ENCODE peak calls at places on chromosomes 5 and 9, in four cellular contexts. E, W, S and C are unnamed samples.

GRCh38 chr5:123155511-123155923 is 66.5 kb downstream of the PRDM6 start:
- DNase-seq in E (no peak), W (no peak), S (no peak), C (no peak)

GRCh38 chr9:126999315-127000068 is 84.9 kb downstream of the RALGPS1 start:
- DNase-seq in W (no peak), S (no peak), E (no peak), C (no peak)

GRCh38 chr5:174576042-174576441 is 148.3 kb upstream of the MSX2 start:
- DNase-seq in W (no peak), E (no peak), S (no peak), C (no peak)

GRCh38 chr5:568061-568781 is 43.9 kb upstream of the CEP72 start:
- DNase-seq in E (no peak), S (no peak), W (peak), C (no peak)

GRCh38 chr5:126597156-126597555 is 2.1 kb upstream of the ALDH7A1 start:
- DNase-seq in E (peak), W (no peak), S (peak), C (peak)

GRCh38 chr9:32136700-32137339 is 247.6 kb upstream of the ACO1 start:
- DNase-seq in S (peak), W (peak), E (no peak), C (no peak)

GRCh38 chr9:127397722-127398647 is 1.0 kb downstream of the SLC2A8 start:
- DNase-seq in E (no peak), W (peak), S (peak), C (no peak)

GRCh38 chr9:134051319-134051718 is 16.5 kb downstream of the BRD3 start:
- DNase-seq in W (no peak), S (no peak), E (no peak), C (no peak)

GRCh38 chr5:131262953-131263541 is 806 bp upstream of the CDC42SE2 start:
- DNase-seq in E (no peak), S (peak), W (no peak), C (no peak)

GRCh38 chr9:108207611-108208051 is 648.2 kb downstream of the ACTL7B start:
- DNase-seq in E (peak), S (no peak), W (no peak), C (no peak)

GRCh38 chr9:684055-684949 is 157.2 kb upstream of the DMRT1 start:
- DNase-seq in E (no peak), W (no peak), S (peak), C (no peak)

GRCh38 chr5:10289353-10289752 is 18.3 kb downstream of the CMBL start:
- DNase-seq in S (no peak), E (no peak), W (peak), C (no peak)

GRCh38 chr9:115973241-115973640 is 180.3 kb upstream of the PAPPA start:
- DNase-seq in W (no peak), E (no peak), S (peak), C (no peak)

GRCh38 chr9:121599186-121599871 is 52.1 kb upstream of the DAB2IP start:
- DNase-seq in W (peak), S (peak), E (no peak), C (no peak)

GRCh38 chr5:172646716-172647285 is 5.7 kb downstream of the NEURL1B start:
- DNase-seq in W (no peak), E (no peak), S (peak), C (no peak)

GRCh38 chr9:125153712-125154367 is 10.5 kb upstream of the SCAI start:
- DNase-seq in W (no peak), S (no peak), E (no peak), C (no peak)

GRCh38 chr9:73683862-73684591 is 532.4 kb downstream of the ANXA1 start:
- DNase-seq in W (peak), E (no peak), S (peak), C (peak)

GRCh38 chr5:93735378-93735777 is 6.0 kb downstream of the POU5F2 start:
- DNase-seq in W (no peak), E (peak), S (no peak), C (peak)

GRCh38 chr5:150599281-150599680 is 41.2 kb upstream of the SYNPO start:
- DNase-seq in W (no peak), S (no peak), E (no peak), C (no peak)

GRCh38 chr5:139268364-139269202 is 25.0 kb upstream of the MATR3 start:
- DNase-seq in W (no peak), S (no peak), E (no peak), C (no peak)
- TF ChIP-seq CTCF in W (no peak), S (no peak), E (peak), C (no peak)

GRCh38 chr5:54171645-54172384 is 138.6 kb downstream of the ARL15 start:
- DNase-seq in W (no peak), E (peak), S (peak), C (peak)
- H3K4me3 ChIP-seq in W (no peak), E (no peak), S (no peak), C (no peak)

GRCh38 chr9:131951155-131951554 is 128.5 kb downstream of the MED27 start:
- DNase-seq in S (no peak), E (no peak), W (no peak), C (no peak)

GRCh38 chr9:131951905-131952304 is 127.8 kb downstream of the MED27 start:
- DNase-seq in S (no peak), W (peak), E (no peak), C (peak)

GRCh38 chr9:131950487-131950886 is 129.2 kb downstream of the MED27 start:
- DNase-seq in E (no peak), S (no peak), W (no peak), C (no peak)

GRCh38 chr9:131959056-131959455 is 120.6 kb downstream of the MED27 start:
- DNase-seq in E (no peak), S (no peak), W (no peak), C (no peak)

DNA sequence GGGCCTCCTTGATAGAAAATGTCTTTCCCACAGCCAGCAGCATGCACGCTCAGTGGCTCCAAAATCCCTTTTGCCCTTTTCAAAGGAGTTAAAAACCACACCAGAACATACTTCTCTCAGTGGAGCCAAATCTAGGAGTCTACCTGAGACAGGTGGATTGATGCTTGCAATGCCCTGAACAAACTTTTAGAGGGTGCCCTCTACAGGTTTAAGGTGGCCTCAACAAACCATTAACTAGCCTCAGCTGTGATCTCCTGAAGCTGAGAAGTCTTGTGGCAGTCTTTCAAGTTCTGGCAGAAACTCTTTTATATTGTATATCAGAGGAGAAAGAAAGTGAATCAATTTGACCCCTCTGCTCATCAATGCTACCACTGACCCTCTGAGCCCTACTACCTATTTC is 125.4 kb downstream of the MED27 start:
- DNase-seq in E (no peak), W (no peak), S (peak), C (no peak)
- TF ChIP-seq CTCF in E (peak), W (peak), S (peak), C (peak)

GRCh38 chr9:98706651-98707103 is 2.1 kb downstream of the GABBR2 start:
- DNase-seq in E (no peak), S (peak), W (no peak), C (no peak)

GRCh38 chr9:98707158-98708102 is 1.3 kb downstream of the GABBR2 start:
- DNase-seq in S (peak), E (peak), W (peak), C (peak)

GRCh38 chr9:98709968-98710965 is 1.5 kb upstream of the GABBR2 start:
- DNase-seq in S (peak), W (no peak), E (peak), C (peak)

GRCh38 chr9:98708103-98708932 is 417 bp downstream of the GABBR2 start:
- DNase-seq in E (no peak), W (no peak), S (no peak), C (no peak)

DNA sequence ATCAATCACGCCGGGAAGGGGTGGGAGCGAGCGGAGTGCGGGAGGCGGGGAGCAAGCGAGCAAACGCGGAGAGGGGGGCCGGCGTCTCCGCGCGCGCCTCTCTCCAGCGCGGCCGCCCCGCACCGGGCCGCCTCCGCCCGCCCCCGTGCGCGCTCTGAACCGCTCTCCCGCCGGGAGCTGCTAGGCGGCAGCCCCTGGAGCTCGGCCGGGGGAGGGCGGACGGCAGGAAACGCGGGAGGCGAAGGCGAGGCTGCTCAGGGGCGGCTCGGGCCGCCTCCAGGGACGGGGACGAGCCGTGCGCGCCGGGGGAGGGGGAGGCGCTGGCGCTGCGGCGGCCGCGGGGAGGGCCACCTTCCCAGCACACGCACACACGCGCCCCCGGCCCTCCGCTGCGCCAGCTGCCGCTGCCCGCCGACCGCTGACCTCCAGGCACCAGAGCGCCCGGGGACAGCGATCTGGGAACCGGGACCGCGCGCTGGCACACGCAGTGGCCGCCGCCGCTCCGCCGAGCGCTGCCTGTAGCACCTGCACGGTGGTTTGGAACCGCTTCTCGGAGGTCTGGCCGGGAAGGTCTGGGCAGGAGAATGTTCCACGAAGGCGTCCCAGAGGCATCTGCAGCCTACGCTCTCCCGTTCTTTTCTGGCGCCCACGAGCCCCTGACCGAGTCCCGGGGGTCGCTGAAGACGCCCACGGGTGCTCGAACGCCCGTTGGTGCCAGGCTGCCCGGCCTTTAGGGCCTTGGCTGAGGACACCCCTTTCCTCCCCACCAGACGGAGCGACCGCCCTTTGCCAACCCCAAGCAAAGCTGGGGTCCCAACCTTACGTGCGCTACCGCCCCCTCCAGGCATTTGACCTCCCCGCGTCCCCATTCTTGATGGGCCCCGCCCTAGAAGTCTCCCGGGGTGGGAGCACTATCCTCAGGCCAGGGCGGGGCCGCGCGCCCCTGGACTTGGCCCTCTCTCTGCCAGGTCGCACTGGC is at the start of gene GABBR2:
- DNase-seq in E (no peak), W (no peak), S (no peak), C (no peak)
- H3K4me3 ChIP-seq in E (peak), W (no peak), S (no peak), C (peak)

GRCh38 chr5:16674750-16675149 is 58.0 kb upstream of the RETREG1 start:
- DNase-seq in E (no peak), W (no peak), S (peak), C (no peak)

GRCh38 chr5:16675747-16676255 is 59.0 kb upstream of the RETREG1 start:
- DNase-seq in E (no peak), S (no peak), W (no peak), C (no peak)

GRCh38 chr5:16681761-16682335 is 65.1 kb upstream of the RETREG1 start:
- DNase-seq in E (no peak), W (no peak), S (no peak), C (no peak)

GRCh38 chr5:16679198-16679597 is 62.4 kb upstream of the RETREG1 start:
- DNase-seq in S (no peak), E (no peak), W (no peak), C (no peak)

DNA sequence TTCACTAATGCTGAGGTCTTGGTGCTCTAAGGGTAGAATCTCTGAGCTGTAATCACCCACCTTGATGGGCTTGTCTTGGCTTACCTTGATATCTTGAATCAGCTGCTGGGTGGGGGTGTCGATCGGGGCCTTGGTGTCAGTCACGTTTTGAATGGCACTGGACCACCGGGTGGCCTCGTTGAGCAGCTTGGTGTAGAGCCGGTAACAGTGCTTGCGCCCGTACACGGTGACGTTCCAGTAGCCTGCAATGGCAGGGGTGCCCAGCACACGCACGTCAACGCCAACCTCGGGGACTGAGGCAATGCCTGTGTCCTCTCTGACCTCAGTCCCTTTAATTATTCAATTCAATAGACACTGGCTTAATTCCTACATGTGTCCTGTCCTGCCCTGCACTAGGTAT is 63.1 kb upstream of the RETREG1 start:
- DNase-seq in E (no peak), W (peak), S (no peak), C (no peak)
- TF ChIP-seq CTCF in E (no peak), W (peak), S (no peak), C (peak)